ENCODE peak calls at places on chromosomes 4 and X, in eight cellular contexts. V is astrocyte, K is A549, A is neuronal stem cell, P is hepatocyte, T is IMR-90, Z is fibroblast of lung, R is HCT116. C is an unnamed sample. For H3K9me3, the result is how much of the 10 kb centered on the place peaks cover.

GRCh38 chrX:97367149-97367548 is 483.4 kb downstream of the RPA4 start:
- DNase-seq in A (no peak), P (peak), Z (peak), V (peak), T (peak), K (no peak), R (no peak), C (no peak)

GRCh38 chr4:1406946-1407656 is 859 bp upstream of the NKX1-1 start:
- DNase-seq in R (no peak), K (no peak), T (no peak), Z (no peak), A (no peak), P (no peak), V (no peak), C (no peak)

GRCh38 chr4:164926301-164926700 is 49.3 kb downstream of the APELA start:
- DNase-seq in K (no peak), R (no peak), Z (no peak), V (no peak), T (no peak), P (no peak), A (no peak), C (no peak)

GRCh38 chrX:140766024-140766611 is 56.6 kb downstream of the LINC00632 start:
- DNase-seq in P (peak), R (no peak), V (peak), K (peak), A (peak), T (peak), Z (peak), C (peak)

GRCh38 chr4:139692300-139693012 is 26.8 kb downstream of the MGST2 start:
- DNase-seq in Z (no peak), R (no peak), A (no peak), T (no peak), V (no peak), P (peak), K (peak), C (no peak)

GRCh38 chr4:107283587-107284559 is 247.8 kb upstream of the DKK2 start:
- DNase-seq in P (peak), R (no peak), V (peak), Z (peak), K (peak), T (peak), A (no peak), C (peak)

GRCh38 chr4:4456351-4456750 is 69.4 kb downstream of the NSG1 start:
- DNase-seq in K (no peak), P (no peak), R (no peak), Z (peak), A (no peak), T (no peak), V (no peak), C (no peak)

GRCh38 chr4:25861422-25861926 is 1.3 kb downstream of the SEL1L3 start:
- DNase-seq in Z (no peak), K (peak), V (peak), P (no peak), A (no peak), R (no peak), T (peak), C (no peak)

GRCh38 chrX:44071847-44072545 is 98.8 kb upstream of the NDP start:
- DNase-seq in V (peak), A (no peak), T (peak), K (peak), Z (peak), P (peak), R (peak), C (peak)

GRCh38 chr4:110184124-110184790 is 14.2 kb downstream of the ELOVL6 start:
- DNase-seq in V (peak), R (no peak), P (no peak), K (no peak), A (no peak), T (no peak), Z (peak), C (no peak)

GRCh38 chrX:63784346-63784901 is 590 bp downstream of the ARHGEF9 start:
- DNase-seq in Z (no peak), T (no peak), A (no peak), V (no peak), K (no peak), R (no peak), P (peak), C (no peak)

GRCh38 chrX:150504399-150505186 is 63.8 kb upstream of the MTM1 start:
- DNase-seq in V (peak), A (no peak), R (no peak), K (no peak), Z (peak), T (peak), P (no peak), C (no peak)

GRCh38 chrX:47662144-47662657 is 3.2 kb upstream of the UXT start:
- DNase-seq in Z (peak), K (peak), T (peak), A (no peak), R (no peak), P (peak), V (peak), C (no peak)

GRCh38 chr4:185580699-185581098 is 45.4 kb upstream of the PDLIM3 start:
- DNase-seq in K (no peak), V (no peak), R (no peak), P (no peak), A (no peak), Z (peak), T (peak), C (no peak)

GRCh38 chr4:114108869-114109268 is 129.4 kb upstream of the ARSJ start:
- DNase-seq in Z (peak), K (peak), P (no peak), R (peak), T (peak), A (no peak), V (peak), C (no peak)

GRCh38 chrX:7983594-7983993 is 56.4 kb upstream of the PNPLA4 start:
- DNase-seq in P (no peak), A (no peak), Z (no peak), V (no peak), K (no peak), R (no peak), T (no peak), C (no peak)

GRCh38 chr4:61877893-61878292 is 677.8 kb downstream of the ADGRL3 start:
- DNase-seq in V (no peak), K (no peak), Z (no peak), T (no peak), P (no peak), A (no peak), R (no peak), C (no peak)

GRCh38 chrX:149036086-149036485 is 469.0 kb downstream of the IDS start:
- DNase-seq in K (no peak), R (no peak), T (no peak), A (no peak), V (no peak), Z (no peak), P (no peak), C (no peak)

GRCh38 chr4:157575339-157575738 is 354.8 kb downstream of the GRIA2 start:
- DNase-seq in R (no peak), V (no peak), A (no peak), P (no peak), T (no peak), K (no peak), Z (no peak), C (no peak)

GRCh38 chr4:579543-580175 is 3.6 kb upstream of the TMEM271 start:
- DNase-seq in T (no peak), V (no peak), R (no peak), A (no peak), Z (no peak), K (no peak), P (no peak), C (no peak)

GRCh38 chr4:2253160-2254084 is 8.5 kb downstream of the MXD4 start:
- DNase-seq in K (no peak), R (no peak), A (no peak), V (no peak), P (no peak), T (no peak), Z (no peak), C (no peak)

GRCh38 chr4:8904041-8904501 is 32.4 kb upstream of the HMX1 start:
- DNase-seq in R (no peak), A (no peak), K (no peak), T (no peak), Z (no peak), V (no peak), P (no peak), C (no peak)
- H3K9me3 ChIP-seq in R (under half), A (under half), K (under half), T (under half), Z (under half), V (under half), P (under half), C (under half)

DNA sequence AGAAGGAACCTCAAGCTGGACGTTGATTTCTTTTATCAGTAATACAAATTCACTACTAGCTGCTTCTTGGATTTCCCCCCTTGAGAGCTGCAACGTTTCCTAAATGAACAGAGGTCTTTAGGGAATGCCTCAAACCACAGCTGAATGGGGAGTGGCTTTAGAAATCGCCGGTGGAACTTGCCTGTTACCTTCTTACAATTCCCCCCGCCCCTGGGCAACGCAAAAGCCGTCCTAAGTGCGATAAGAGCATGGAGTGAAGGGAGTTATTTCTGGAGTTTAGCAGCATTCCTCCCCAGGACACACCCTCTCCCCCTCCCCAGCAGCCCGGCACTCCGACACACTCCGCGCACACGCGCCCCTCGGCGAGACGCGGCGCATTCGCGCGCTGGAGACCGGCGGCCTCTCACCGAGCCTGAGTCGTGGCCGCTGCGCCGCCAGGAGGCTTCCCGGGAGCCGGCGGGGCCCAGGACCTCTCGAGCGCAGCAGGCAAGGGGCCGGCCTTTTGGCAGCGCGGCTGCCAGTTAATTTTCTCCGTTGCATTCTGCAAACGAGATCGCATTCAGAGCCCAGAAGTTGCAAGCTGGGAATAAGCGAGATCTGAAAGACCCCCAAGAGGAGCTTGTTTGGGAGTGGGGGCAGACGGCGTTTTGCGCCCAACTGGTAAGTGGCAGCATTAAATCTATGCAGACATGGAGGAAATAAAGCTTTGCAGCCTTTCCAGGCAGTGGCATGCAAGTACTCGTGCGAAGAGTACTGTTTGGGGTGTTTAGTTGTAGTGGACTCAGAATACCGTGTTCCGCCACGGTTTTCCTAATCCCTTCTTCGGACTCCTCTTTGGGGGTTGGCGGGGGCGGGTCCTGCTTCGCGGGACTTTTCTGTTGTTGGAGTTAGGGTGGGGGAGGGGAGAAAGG is 134.6 kb downstream of the PALLD start:
- DNase-seq in Z (peak), R (no peak), V (peak), P (peak), T (peak), A (peak), K (peak), C (peak)
- H3K4me3 ChIP-seq in Z (peak), R (peak), V (peak), P (peak), T (peak), A (peak), K (peak), C (peak)

GRCh38 chr4:172055498-172055897 is 242.3 kb downstream of the GALNTL6 start:
- DNase-seq in T (no peak), A (no peak), P (no peak), K (no peak), Z (no peak), V (no peak), R (no peak), C (no peak)

GRCh38 chr4:172055046-172055445 is 241.8 kb downstream of the GALNTL6 start:
- DNase-seq in V (no peak), T (no peak), R (no peak), K (no peak), P (no peak), A (no peak), Z (no peak), C (no peak)
- H3K4me2 ChIP-seq in V (no peak), T (no peak), R (no peak), K (no peak), P (no peak), A (no peak), Z (no peak), C (no peak)

GRCh38 chr4:105281016-105281415 is 134.3 kb downstream of the TET2 start:
- DNase-seq in V (peak), A (no peak), K (no peak), P (no peak), R (no peak), T (no peak), Z (peak), C (no peak)

GRCh38 chr4:105282489-105282888 is 135.8 kb downstream of the TET2 start:
- DNase-seq in K (no peak), A (no peak), V (no peak), T (no peak), R (no peak), Z (no peak), P (no peak), C (no peak)

GRCh38 chr4:105277702-105278101 is 131.0 kb downstream of the TET2 start:
- DNase-seq in P (no peak), R (no peak), T (no peak), Z (no peak), K (no peak), V (no peak), A (no peak), C (no peak)

GRCh38 chr4:105279314-105279713 is 132.6 kb downstream of the TET2 start:
- DNase-seq in Z (no peak), P (no peak), A (no peak), K (no peak), V (no peak), R (no peak), T (no peak), C (no peak)

GRCh38 chr4:105280338-105280809 is 133.7 kb downstream of the TET2 start:
- DNase-seq in T (peak), P (no peak), R (no peak), Z (peak), A (no peak), V (peak), K (no peak), C (no peak)
- H3K9me3 ChIP-seq in T (under half), P (under half), R (under half), Z (under half), A (under half), V (under half), K (under half), C (under half)

DNA sequence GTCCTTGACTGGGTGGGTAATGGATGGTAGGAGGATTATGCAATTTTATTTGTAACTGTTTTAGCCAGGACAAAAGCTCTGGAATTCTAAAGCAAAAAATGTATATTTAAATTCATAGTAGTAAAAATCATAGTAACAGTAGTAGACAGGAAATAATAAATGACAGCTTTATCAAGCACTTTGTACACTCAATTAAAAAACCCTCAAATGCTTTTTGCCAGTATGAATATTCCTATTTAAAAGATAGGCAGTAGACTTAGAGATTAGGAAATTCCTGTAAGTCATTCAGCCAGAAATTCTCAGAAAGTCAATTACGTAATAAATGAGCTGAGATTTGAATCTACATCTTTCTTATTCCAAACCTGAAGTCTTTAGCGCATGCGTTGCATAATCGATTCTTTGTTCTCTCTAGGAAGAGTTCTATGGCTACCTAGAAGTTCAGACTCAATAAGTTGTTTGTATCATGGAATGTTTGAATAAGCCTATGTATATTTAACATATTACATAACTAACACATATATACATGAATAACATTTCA is 2.5 kb downstream of the AADAT start:
- DNase-seq in A (no peak), T (no peak), R (no peak), P (no peak), Z (peak), V (peak), K (no peak), C (no peak)
- H3K4me3 ChIP-seq in A (no peak), T (no peak), R (no peak), P (no peak), Z (no peak), V (no peak), K (no peak), C (no peak)

GRCh38 chr4:72568959-72569718 is at the start of gene ADAMTS3:
- DNase-seq in A (peak), R (no peak), V (peak), P (peak), K (peak), T (peak), Z (peak), C (no peak)

GRCh38 chr4:72564789-72565188 is 4.2 kb downstream of the ADAMTS3 start:
- DNase-seq in P (no peak), K (no peak), T (no peak), A (no peak), V (no peak), Z (no peak), R (no peak), C (no peak)

GRCh38 chr4:72566573-72566972 is 2.4 kb downstream of the ADAMTS3 start:
- DNase-seq in K (no peak), T (no peak), Z (no peak), P (no peak), V (no peak), R (no peak), A (no peak), C (no peak)

GRCh38 chr4:72567821-72568620 is 1.0 kb downstream of the ADAMTS3 start:
- DNase-seq in P (peak), T (peak), K (peak), R (no peak), Z (peak), A (peak), V (peak), C (peak)

DNA sequence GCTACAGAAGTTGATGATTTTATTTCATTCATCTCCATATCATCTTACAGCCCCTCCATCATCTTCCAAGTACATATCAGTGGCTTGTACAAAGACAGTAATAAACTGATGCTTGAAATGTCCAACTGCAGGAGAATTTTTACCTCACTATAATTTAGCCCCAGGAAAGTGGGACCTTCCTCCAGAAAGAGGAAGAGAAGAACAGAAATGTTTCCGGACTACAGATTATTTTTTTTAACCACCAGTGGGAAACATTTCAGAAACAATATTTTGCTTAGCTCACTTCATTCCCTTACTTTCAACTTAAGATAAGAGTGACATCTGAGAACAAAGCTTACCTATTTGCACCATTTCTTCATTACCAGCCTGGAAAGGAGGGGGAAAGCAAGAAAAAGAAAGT is 2.0 kb downstream of the ADAMTS3 start:
- DNase-seq in Z (no peak), P (no peak), V (no peak), K (no peak), R (no peak), A (no peak), T (no peak), C (no peak)
- H3K4me2 ChIP-seq in Z (peak), P (peak), V (peak), K (no peak), R (no peak), A (no peak), T (no peak), C (peak)

C was measured in PC-9.